ENCODE peak calls at places on chromosome 10, in five cellular contexts. One of them, this sample, is unnamed.

GRCh38 chr10:23826399-23826798 is 382.5 kb upstream of the KIAA1217 start:
- DNase-seq in mesenchymal stem cell: no peak
- DNase-seq in ELF-1: peak; percentile 18
- DNase-seq in activated CD8-positive, alpha-beta memory T cell treated with anti-CD3 and anti-CD28 coated beads for 48 hours: no peak
- DNase-seq in activated CD4-positive, alpha-beta T cell treated with anti-CD3 and anti-CD28 coated beads for 1 hour: no peak
- DNase-seq in this sample: peak; percentile 49

GRCh38 chr10:77687018-77687417 is 49.4 kb upstream of the KCNMA1 start:
- DNase-seq in mesenchymal stem cell: no peak
- DNase-seq in ELF-1: no peak
- DNase-seq in activated CD8-positive, alpha-beta memory T cell treated with anti-CD3 and anti-CD28 coated beads for 48 hours: no peak
- DNase-seq in activated CD4-positive, alpha-beta T cell treated with anti-CD3 and anti-CD28 coated beads for 1 hour: no peak
- DNase-seq in this sample: peak; percentile 32

GRCh38 chr10:28087675-28088351 is 88.9 kb upstream of the ODAD2 start:
- DNase-seq in mesenchymal stem cell: peak; percentile 90
- DNase-seq in ELF-1: no peak
- DNase-seq in activated CD8-positive, alpha-beta memory T cell treated with anti-CD3 and anti-CD28 coated beads for 48 hours: no peak
- DNase-seq in activated CD4-positive, alpha-beta T cell treated with anti-CD3 and anti-CD28 coated beads for 1 hour: no peak
- DNase-seq in this sample: no peak

GRCh38 chr10:77201135-77202111 is 436.2 kb downstream of the KCNMA1 start:
- DNase-seq in mesenchymal stem cell: no peak
- DNase-seq in ELF-1: peak; percentile 27
- DNase-seq in activated CD8-positive, alpha-beta memory T cell treated with anti-CD3 and anti-CD28 coated beads for 48 hours: no peak
- DNase-seq in activated CD4-positive, alpha-beta T cell treated with anti-CD3 and anti-CD28 coated beads for 1 hour: no peak
- DNase-seq in this sample: no peak

GRCh38 chr10:47253651-47254375 is 46.2 kb upstream of the GDF10 start:
- DNase-seq in mesenchymal stem cell: no peak
- DNase-seq in ELF-1: no peak
- DNase-seq in activated CD8-positive, alpha-beta memory T cell treated with anti-CD3 and anti-CD28 coated beads for 48 hours: no peak
- DNase-seq in activated CD4-positive, alpha-beta T cell treated with anti-CD3 and anti-CD28 coated beads for 1 hour: no peak
- DNase-seq in this sample: no peak

GRCh38 chr10:78272329-78272728 is 238.7 kb downstream of the RPS24 start:
- DNase-seq in mesenchymal stem cell: no peak
- DNase-seq in ELF-1: no peak
- DNase-seq in activated CD8-positive, alpha-beta memory T cell treated with anti-CD3 and anti-CD28 coated beads for 48 hours: no peak
- DNase-seq in activated CD4-positive, alpha-beta T cell treated with anti-CD3 and anti-CD28 coated beads for 1 hour: no peak
- DNase-seq in this sample: no peak

GRCh38 chr10:82558208-82558607 is 683.2 kb downstream of the NRG3 start:
- DNase-seq in mesenchymal stem cell: peak; percentile 19
- DNase-seq in ELF-1: no peak
- DNase-seq in activated CD8-positive, alpha-beta memory T cell treated with anti-CD3 and anti-CD28 coated beads for 48 hours: no peak
- DNase-seq in activated CD4-positive, alpha-beta T cell treated with anti-CD3 and anti-CD28 coated beads for 1 hour: no peak
- DNase-seq in this sample: no peak

GRCh38 chr10:21020545-21020944 is 123.4 kb upstream of the NEBL start:
- DNase-seq in mesenchymal stem cell: peak; percentile 5
- DNase-seq in ELF-1: peak; percentile 36
- DNase-seq in activated CD8-positive, alpha-beta memory T cell treated with anti-CD3 and anti-CD28 coated beads for 48 hours: no peak
- DNase-seq in activated CD4-positive, alpha-beta T cell treated with anti-CD3 and anti-CD28 coated beads for 1 hour: no peak
- DNase-seq in this sample: peak; percentile 44

This sample was measured in neural progenitor cell.